ENCODE peak calls at places on chromosomes 1 and 21, in six cellular contexts. G is colonic mucosa; A is B cell; B is choroid plexus epithelial cell; H is stimulated activated CD4-positive, alpha-beta T cell treated with anti-CD3 and anti-CD28 coated beads, Interleukin-2, amount 100 ng/mL, for 24 hours; L is NCI-H774. J is an unnamed sample.

GRCh38 chr1:231924183-231924582 is 297.6 kb downstream of the DISC1 start:
- DNase-seq in H (no peak), A (no peak), B (no peak), G (no peak), L (peak; percentile 94), J (no peak)

GRCh38 chr1:215888159-215888558 is 321.1 kb downstream of the KCTD3 start:
- DNase-seq in L (peak; percentile 50), H (no peak), G (no peak), B (peak; percentile 1), A (no peak), J (no peak)

GRCh38 chr1:186750250-186750649 is 70.0 kb upstream of the PTGS2 start:
- DNase-seq in L (no peak), G (no peak), A (no peak), H (no peak), B (peak; percentile 58), J (no peak)

GRCh38 chr1:170001266-170001665 is 73.2 kb downstream of the KIFAP3 start:
- DNase-seq in B (no peak), H (no peak), A (no peak), L (no peak), G (no peak), J (no peak)

GRCh38 chr1:216081445-216081844 is 341.8 kb downstream of the USH2A start:
- DNase-seq in A (no peak), B (no peak), G (no peak), H (no peak), L (peak; percentile 15), J (no peak)

GRCh38 chr1:58575831-58576726 is 973 bp downstream of the TACSTD2 start:
- DNase-seq in G (peak; percentile 20), A (no peak), H (peak; percentile 24), L (no peak), B (no peak), J (peak; percentile 44)

GRCh38 chr1:3690282-3691065 is 38.2 kb downstream of the TP73 start:
- DNase-seq in A (no peak), G (no peak), H (no peak), B (no peak), L (no peak), J (no peak)

GRCh38 chr1:52636701-52637695 is 4.0 kb downstream of the SHISAL2A start:
- DNase-seq in H (peak; percentile 67), A (peak; percentile 88), L (no peak), G (no peak), B (no peak), J (no peak)

GRCh38 chr1:111491070-111491469 is 12.4 kb downstream of the ADORA3 start:
- DNase-seq in L (no peak), H (no peak), A (no peak), G (no peak), B (no peak), J (no peak)

GRCh38 chr1:170146861-170147260 is 1.1 kb downstream of the NTMT2 start:
- DNase-seq in L (no peak), B (peak; percentile 16), G (no peak), H (no peak), A (no peak), J (no peak)

GRCh38 chr1:167057297-167057688 is 32.9 kb downstream of the GPA33 start:
- DNase-seq in B (peak; percentile 62), L (peak; percentile 74), G (no peak), A (no peak), H (peak; percentile 33), J (peak; percentile 52)

GRCh38 chr21:38989745-38990423 is 184.2 kb downstream of the ETS2 start:
- DNase-seq in B (peak; percentile 91), L (no peak), G (no peak), H (no peak), A (no peak), J (peak; percentile 59)

GRCh38 chr1:180937624-180938225 is 25.0 kb downstream of the KIAA1614 start:
- DNase-seq in G (no peak), A (no peak), B (no peak), H (no peak), L (no peak), J (no peak)

GRCh38 chr1:9080704-9081291 is 11.4 kb upstream of the SLC2A5 start:
- DNase-seq in A (no peak), B (peak; percentile 67), G (no peak), L (no peak), H (no peak), J (no peak)

GRCh38 chr1:154801612-154802011 is 68.5 kb downstream of the KCNN3 start:
- DNase-seq in B (no peak), L (no peak), H (no peak), G (no peak), A (no peak), J (no peak)

GRCh38 chr1:61049850-61050540 is 32.4 kb upstream of the NFIA start:
- DNase-seq in G (peak; percentile 98), B (peak; percentile 88), A (peak; percentile 86), H (peak; percentile 93), L (peak; percentile 88), J (peak; percentile 96)

GRCh38 chr1:185376288-185376687 is 59.2 kb upstream of the IVNS1ABP start:
- DNase-seq in A (no peak), G (no peak), B (no peak), L (no peak), H (no peak), J (no peak)

GRCh38 chr1:100569888-100570287 is 31.9 kb downstream of the GPR88 start:
- DNase-seq in H (no peak), L (no peak), B (no peak), A (no peak), G (no peak), J (no peak)

J was measured in stomach.